ENCODE peak calls at places on chromosome 4, in eight cellular contexts. One of them, this sample, is unnamed.

GRCh38 chr4:2441393-2442174 is 22.8 kb downstream of the CFAP99 start:
- DNase-seq in sigmoid colon: no peak
- DNase-seq in pancreas: peak; percentile 67
- DNase-seq in dorsolateral prefrontal cortex: no peak
- DNase-seq in A549: peak; percentile 68
- DNase-seq in aorta: no peak
- DNase-seq in GM23248: peak; percentile 73
- DNase-seq in upper lobe of right lung: peak; percentile 80
- DNase-seq in this sample: peak; percentile 77

GRCh38 chr4:184300816-184301215 is 83.1 kb upstream of the ENPP6 start:
- DNase-seq in pancreas: no peak
- DNase-seq in sigmoid colon: no peak
- DNase-seq in dorsolateral prefrontal cortex: no peak
- DNase-seq in A549: no peak
- DNase-seq in GM23248: no peak
- DNase-seq in upper lobe of right lung: no peak
- DNase-seq in aorta: no peak
- DNase-seq in this sample: no peak

GRCh38 chr4:148955926-148956325 is 513.7 kb upstream of the NR3C2 start:
- DNase-seq in sigmoid colon: no peak
- DNase-seq in pancreas: no peak
- DNase-seq in GM23248: peak; percentile 1
- DNase-seq in aorta: no peak
- DNase-seq in A549: no peak
- DNase-seq in upper lobe of right lung: no peak
- DNase-seq in dorsolateral prefrontal cortex: no peak
- DNase-seq in this sample: no peak

GRCh38 chr4:104470770-104471169 is 23.9 kb downstream of the CXXC4 start:
- DNase-seq in aorta: no peak
- DNase-seq in dorsolateral prefrontal cortex: no peak
- DNase-seq in A549: no peak
- DNase-seq in GM23248: no peak
- DNase-seq in upper lobe of right lung: no peak
- DNase-seq in pancreas: no peak
- DNase-seq in sigmoid colon: no peak
- DNase-seq in this sample: no peak

GRCh38 chr4:81472249-81473085 is 760 bp upstream of the RASGEF1B start:
- DNase-seq in dorsolateral prefrontal cortex: no peak
- DNase-seq in GM23248: peak; percentile 53
- DNase-seq in upper lobe of right lung: no peak
- DNase-seq in pancreas: no peak
- DNase-seq in A549: peak; percentile 14
- DNase-seq in aorta: no peak
- DNase-seq in sigmoid colon: peak; percentile 67
- DNase-seq in this sample: peak; percentile 54

GRCh38 chr4:137310593-137311490 is 221.5 kb downstream of the PCDH18 start:
- DNase-seq in GM23248: peak; percentile 85
- DNase-seq in pancreas: no peak
- DNase-seq in dorsolateral prefrontal cortex: no peak
- DNase-seq in A549: no peak
- DNase-seq in aorta: no peak
- DNase-seq in sigmoid colon: no peak
- DNase-seq in upper lobe of right lung: no peak
- DNase-seq in this sample: no peak

GRCh38 chr4:146051724-146052396 is 113.2 kb upstream of the ZNF827 start:
- DNase-seq in pancreas: no peak
- DNase-seq in A549: no peak
- DNase-seq in aorta: no peak
- DNase-seq in sigmoid colon: no peak
- DNase-seq in upper lobe of right lung: no peak
- DNase-seq in dorsolateral prefrontal cortex: no peak
- DNase-seq in GM23248: peak; percentile 87
- DNase-seq in this sample: no peak

GRCh38 chr4:40264497-40264896 is 67.7 kb downstream of the RHOH start:
- DNase-seq in pancreas: no peak
- DNase-seq in dorsolateral prefrontal cortex: no peak
- DNase-seq in upper lobe of right lung: no peak
- DNase-seq in A549: no peak
- DNase-seq in aorta: no peak
- DNase-seq in sigmoid colon: no peak
- DNase-seq in GM23248: peak; percentile 73
- DNase-seq in this sample: no peak

GRCh38 chr4:48801016-48801715 is 21.1 kb upstream of the FRYL start:
- DNase-seq in pancreas: no peak
- DNase-seq in upper lobe of right lung: no peak
- DNase-seq in sigmoid colon: no peak
- DNase-seq in aorta: no peak
- DNase-seq in dorsolateral prefrontal cortex: no peak
- DNase-seq in A549: no peak
- DNase-seq in GM23248: no peak
- DNase-seq in this sample: no peak

GRCh38 chr4:140695483-140695882 is 60.7 kb downstream of the TBC1D9 start:
- DNase-seq in upper lobe of right lung: no peak
- DNase-seq in aorta: no peak
- DNase-seq in A549: no peak
- DNase-seq in dorsolateral prefrontal cortex: no peak
- DNase-seq in sigmoid colon: no peak
- DNase-seq in pancreas: no peak
- DNase-seq in GM23248: no peak
- DNase-seq in this sample: no peak

GRCh38 chr4:27318740-27319139 is 458.1 kb downstream of the STIM2 start:
- DNase-seq in aorta: no peak
- DNase-seq in sigmoid colon: no peak
- DNase-seq in A549: peak; percentile 4
- DNase-seq in GM23248: peak; percentile 52
- DNase-seq in upper lobe of right lung: no peak
- DNase-seq in pancreas: peak; percentile 16
- DNase-seq in dorsolateral prefrontal cortex: no peak
- DNase-seq in this sample: no peak

GRCh38 chr4:114921790-114922581 is 191.4 kb downstream of the NDST4 start:
- DNase-seq in pancreas: no peak
- DNase-seq in GM23248: no peak
- DNase-seq in sigmoid colon: no peak
- DNase-seq in upper lobe of right lung: no peak
- DNase-seq in A549: no peak
- DNase-seq in dorsolateral prefrontal cortex: no peak
- DNase-seq in aorta: no peak
- DNase-seq in this sample: peak; percentile 31

GRCh38 chr4:113683143-113683542 is 78.4 kb downstream of the CAMK2D start:
- DNase-seq in A549: no peak
- DNase-seq in upper lobe of right lung: no peak
- DNase-seq in sigmoid colon: no peak
- DNase-seq in pancreas: no peak
- DNase-seq in GM23248: no peak
- DNase-seq in aorta: no peak
- DNase-seq in dorsolateral prefrontal cortex: no peak
- DNase-seq in this sample: no peak

GRCh38 chr4:52657630-52658501 is 1.2 kb downstream of the USP46 start:
- DNase-seq in GM23248: peak; percentile 49
- DNase-seq in pancreas: peak; percentile 27
- DNase-seq in upper lobe of right lung: no peak
- DNase-seq in dorsolateral prefrontal cortex: no peak
- DNase-seq in sigmoid colon: peak; percentile 65
- DNase-seq in aorta: no peak
- DNase-seq in A549: no peak
- DNase-seq in this sample: no peak

GRCh38 chr4:112411781-112412281 is 104.1 kb downstream of the NEUROG2 start:
- DNase-seq in GM23248: no peak
- DNase-seq in aorta: no peak
- DNase-seq in A549: no peak
- DNase-seq in dorsolateral prefrontal cortex: no peak
- DNase-seq in pancreas: no peak
- DNase-seq in upper lobe of right lung: no peak
- DNase-seq in sigmoid colon: no peak
- DNase-seq in this sample: no peak

GRCh38 chr4:163492951-163493504 is 1.5 kb upstream of the TMA16 start:
- DNase-seq in sigmoid colon: no peak
- DNase-seq in pancreas: no peak
- DNase-seq in dorsolateral prefrontal cortex: no peak
- DNase-seq in aorta: no peak
- DNase-seq in A549: no peak
- DNase-seq in upper lobe of right lung: no peak
- DNase-seq in GM23248: peak; percentile 4
- DNase-seq in this sample: no peak

GRCh38 chr4:110197421-110198398 is 705 bp downstream of the ELOVL6 start:
- DNase-seq in upper lobe of right lung: peak; percentile 68
- DNase-seq in A549: peak; percentile 16
- DNase-seq in aorta: peak; percentile 83
- DNase-seq in sigmoid colon: peak; percentile 70
- DNase-seq in GM23248: peak; percentile 65
- DNase-seq in pancreas: peak; percentile 25
- DNase-seq in dorsolateral prefrontal cortex: peak; percentile 55
- DNase-seq in this sample: no peak

DNA sequence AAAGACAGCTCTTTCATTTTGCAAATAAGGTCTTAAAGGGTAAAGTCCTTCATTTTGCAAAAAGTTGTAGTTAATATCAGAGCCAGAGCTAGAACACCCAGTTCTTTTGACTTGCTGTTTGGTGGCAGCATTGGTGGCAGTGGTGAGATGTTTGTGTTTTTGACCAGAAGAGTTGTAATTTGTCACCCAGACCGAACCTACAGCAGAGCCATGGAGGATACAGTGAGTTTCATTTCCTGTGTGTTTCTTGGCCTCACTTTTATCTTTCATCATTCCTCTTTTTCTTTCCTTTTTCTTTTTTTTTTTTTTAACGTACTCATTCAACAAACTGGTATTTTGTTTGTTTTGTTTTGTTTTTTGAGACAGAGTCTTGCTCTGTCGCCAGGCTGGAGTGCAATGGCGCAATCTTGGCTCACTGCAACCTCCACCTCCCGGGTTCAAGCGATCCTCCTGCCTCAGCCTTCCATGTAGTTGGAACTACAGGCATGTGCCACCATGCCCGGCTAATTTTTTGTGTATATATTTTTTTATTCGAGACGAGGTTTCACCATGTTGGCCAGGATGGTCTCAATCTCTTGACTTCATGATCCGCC is 116.4 kb downstream of the AFF1 start:
- DNase-seq in aorta: no peak
- DNase-seq in pancreas: no peak
- DNase-seq in upper lobe of right lung: no peak
- DNase-seq in A549: no peak
- DNase-seq in dorsolateral prefrontal cortex: no peak
- DNase-seq in sigmoid colon: no peak
- DNase-seq in GM23248: peak; percentile 27
- DNase-seq in this sample: no peak
- H3K27ac ChIP-seq in aorta: peak overlapping the region; percentile 54
- H3K27ac ChIP-seq in pancreas: no peak overlapping the region
- H3K27ac ChIP-seq in upper lobe of right lung: no peak overlapping the region
- H3K27ac ChIP-seq in A549: no peak overlapping the region
- H3K27ac ChIP-seq in dorsolateral prefrontal cortex: no peak overlapping the region
- H3K27ac ChIP-seq in sigmoid colon: peak overlapping the region; percentile 87
- H3K27ac ChIP-seq in GM23248: no peak overlapping the region
- H3K27ac ChIP-seq in this sample: no peak overlapping the region

GRCh38 chr4:182246401-182247205 is 3.4 kb downstream of the TENM3 start:
- DNase-seq in dorsolateral prefrontal cortex: peak; percentile 53
- DNase-seq in sigmoid colon: no peak
- DNase-seq in A549: no peak
- DNase-seq in aorta: no peak
- DNase-seq in upper lobe of right lung: no peak
- DNase-seq in GM23248: no peak
- DNase-seq in pancreas: no peak
- DNase-seq in this sample: no peak
- H3K27ac ChIP-seq in dorsolateral prefrontal cortex: no peak overlapping the region
- H3K27ac ChIP-seq in sigmoid colon: no peak overlapping the region
- H3K27ac ChIP-seq in A549: no peak overlapping the region
- H3K27ac ChIP-seq in aorta: no peak overlapping the region
- H3K27ac ChIP-seq in upper lobe of right lung: no peak overlapping the region
- H3K27ac ChIP-seq in GM23248: no peak overlapping the region
- H3K27ac ChIP-seq in pancreas: no peak overlapping the region
- H3K27ac ChIP-seq in this sample: no peak overlapping the region

GRCh38 chr4:139501117-139501516 is 47.2 kb downstream of the RAB33B start:
- DNase-seq in upper lobe of right lung: no peak
- DNase-seq in aorta: no peak
- DNase-seq in sigmoid colon: no peak
- DNase-seq in GM23248: peak; percentile 48
- DNase-seq in pancreas: no peak
- DNase-seq in dorsolateral prefrontal cortex: no peak
- DNase-seq in A549: no peak
- DNase-seq in this sample: no peak
- H3K27ac ChIP-seq in upper lobe of right lung: no peak overlapping the region
- H3K27ac ChIP-seq in aorta: no peak overlapping the region
- H3K27ac ChIP-seq in sigmoid colon: no peak overlapping the region
- H3K27ac ChIP-seq in GM23248: no peak overlapping the region
- H3K27ac ChIP-seq in pancreas: no peak overlapping the region
- H3K27ac ChIP-seq in dorsolateral prefrontal cortex: no peak overlapping the region
- H3K27ac ChIP-seq in A549: no peak overlapping the region
- H3K27ac ChIP-seq in this sample: no peak overlapping the region

GRCh38 chr4:74638689-74639088 is 155.6 kb downstream of the BTC start:
- DNase-seq in GM23248: no peak
- DNase-seq in pancreas: no peak
- DNase-seq in dorsolateral prefrontal cortex: no peak
- DNase-seq in A549: no peak
- DNase-seq in aorta: no peak
- DNase-seq in sigmoid colon: no peak
- DNase-seq in upper lobe of right lung: no peak
- DNase-seq in this sample: no peak

GRCh38 chr4:74638001-74638400 is 156.3 kb downstream of the BTC start:
- DNase-seq in dorsolateral prefrontal cortex: no peak
- DNase-seq in A549: no peak
- DNase-seq in pancreas: no peak
- DNase-seq in GM23248: no peak
- DNase-seq in sigmoid colon: no peak
- DNase-seq in aorta: no peak
- DNase-seq in upper lobe of right lung: no peak
- DNase-seq in this sample: no peak

GRCh38 chr4:74635490-74636123 is 158.7 kb downstream of the BTC start:
- DNase-seq in pancreas: no peak
- DNase-seq in GM23248: no peak
- DNase-seq in sigmoid colon: no peak
- DNase-seq in upper lobe of right lung: no peak
- DNase-seq in A549: no peak
- DNase-seq in dorsolateral prefrontal cortex: no peak
- DNase-seq in aorta: no peak
- DNase-seq in this sample: no peak

GRCh38 chr4:74635074-74635473 is 159.2 kb downstream of the BTC start:
- DNase-seq in sigmoid colon: no peak
- DNase-seq in pancreas: no peak
- DNase-seq in aorta: no peak
- DNase-seq in GM23248: no peak
- DNase-seq in upper lobe of right lung: no peak
- DNase-seq in dorsolateral prefrontal cortex: no peak
- DNase-seq in A549: no peak
- DNase-seq in this sample: no peak

DNA sequence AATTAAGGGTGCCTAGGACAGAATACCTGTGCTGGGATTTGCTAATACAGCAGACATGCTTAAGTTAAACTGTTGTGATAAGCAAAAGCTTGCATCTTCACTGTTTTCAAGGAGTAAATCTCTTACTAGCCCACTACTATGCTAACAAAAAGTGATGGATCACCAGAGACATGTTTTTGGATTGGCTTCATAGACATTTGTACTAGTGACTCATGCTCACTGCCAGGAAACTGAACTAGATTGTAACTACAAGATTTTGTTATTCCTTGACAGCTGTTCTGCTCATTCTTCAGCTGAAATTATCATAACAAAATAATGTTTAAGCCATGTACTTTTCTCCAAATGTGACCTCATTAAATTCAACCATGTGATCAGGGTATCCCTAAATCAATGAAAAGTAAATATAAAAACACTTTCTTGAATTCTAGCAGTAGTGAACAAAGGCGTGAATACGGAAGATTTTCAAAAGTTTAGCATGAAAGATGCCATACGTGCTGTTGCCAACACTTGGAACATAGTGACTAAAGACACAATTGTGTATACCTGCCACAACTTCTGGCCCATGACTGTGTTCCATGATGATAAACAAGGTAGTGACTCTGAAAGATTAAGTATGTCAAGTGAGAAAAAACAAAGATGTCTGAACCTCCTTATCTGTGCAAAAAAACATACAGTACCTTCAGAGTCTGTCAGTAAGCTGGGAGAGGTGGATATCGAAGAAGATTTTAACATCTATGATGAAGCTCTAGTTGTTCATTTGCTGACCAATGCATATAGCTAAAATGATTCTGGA is 154.0 kb downstream of the BTC start:
- DNase-seq in pancreas: no peak
- DNase-seq in aorta: no peak
- DNase-seq in A549: no peak
- DNase-seq in dorsolateral prefrontal cortex: no peak
- DNase-seq in sigmoid colon: no peak
- DNase-seq in GM23248: peak; percentile 63
- DNase-seq in upper lobe of right lung: no peak
- DNase-seq in this sample: no peak
- H3K27ac ChIP-seq in pancreas: no peak overlapping the region
- H3K27ac ChIP-seq in aorta: no peak overlapping the region
- H3K27ac ChIP-seq in A549: peak overlapping the region; percentile 59
- H3K27ac ChIP-seq in dorsolateral prefrontal cortex: no peak overlapping the region
- H3K27ac ChIP-seq in sigmoid colon: no peak overlapping the region
- H3K27ac ChIP-seq in GM23248: no peak overlapping the region
- H3K27ac ChIP-seq in upper lobe of right lung: no peak overlapping the region
- H3K27ac ChIP-seq in this sample: no peak overlapping the region

This sample was measured in lower lobe of right lung.